ENCODE peak calls at places on chromosomes 3 and 15, in eight cellular contexts. One of them, this sample, is unnamed.

GRCh38 chr15:51269496-51269895 is 68.9 kb downstream of the CYP19A1 start:
- DNase-seq in osteoblast: no peak
- DNase-seq in CD8-positive, alpha-beta T cell: no peak
- DNase-seq in AG08395: no peak
- DNase-seq in GM04504: no peak
- DNase-seq in fibroblast of villous mesenchyme: no peak
- DNase-seq in stimulated activated CD8-positive, alpha-beta memory T cell treated with anti-CD3 and anti-CD28 coated beads, Interleukin-4, amount 100 ng/mL, for 24 hours: no peak
- DNase-seq in HL-60: no peak
- DNase-seq in this sample: no peak

GRCh38 chr3:151774910-151775309 is 39.0 kb upstream of the AADAC start:
- DNase-seq in fibroblast of villous mesenchyme: no peak
- DNase-seq in AG08395: no peak
- DNase-seq in stimulated activated CD8-positive, alpha-beta memory T cell treated with anti-CD3 and anti-CD28 coated beads, Interleukin-4, amount 100 ng/mL, for 24 hours: no peak
- DNase-seq in HL-60: no peak
- DNase-seq in CD8-positive, alpha-beta T cell: no peak
- DNase-seq in GM04504: no peak
- DNase-seq in osteoblast: no peak
- DNase-seq in this sample: no peak

GRCh38 chr3:11254876-11255275 is 17.3 kb upstream of the ATG7 start:
- DNase-seq in fibroblast of villous mesenchyme: no peak
- DNase-seq in GM04504: no peak
- DNase-seq in stimulated activated CD8-positive, alpha-beta memory T cell treated with anti-CD3 and anti-CD28 coated beads, Interleukin-4, amount 100 ng/mL, for 24 hours: no peak
- DNase-seq in HL-60: no peak
- DNase-seq in osteoblast: no peak
- DNase-seq in CD8-positive, alpha-beta T cell: no peak
- DNase-seq in AG08395: no peak
- DNase-seq in this sample: no peak

GRCh38 chr15:87609474-87609873 is 647.1 kb downstream of the NTRK3 start:
- DNase-seq in stimulated activated CD8-positive, alpha-beta memory T cell treated with anti-CD3 and anti-CD28 coated beads, Interleukin-4, amount 100 ng/mL, for 24 hours: no peak
- DNase-seq in HL-60: no peak
- DNase-seq in AG08395: peak; percentile 90
- DNase-seq in CD8-positive, alpha-beta T cell: no peak
- DNase-seq in GM04504: peak; percentile 84
- DNase-seq in osteoblast: peak; percentile 84
- DNase-seq in fibroblast of villous mesenchyme: peak; percentile 96
- DNase-seq in this sample: no peak

GRCh38 chr3:55896155-55896554 is 409.0 kb upstream of the WNT5A start:
- DNase-seq in AG08395: no peak
- DNase-seq in CD8-positive, alpha-beta T cell: no peak
- DNase-seq in fibroblast of villous mesenchyme: no peak
- DNase-seq in stimulated activated CD8-positive, alpha-beta memory T cell treated with anti-CD3 and anti-CD28 coated beads, Interleukin-4, amount 100 ng/mL, for 24 hours: no peak
- DNase-seq in osteoblast: no peak
- DNase-seq in GM04504: no peak
- DNase-seq in HL-60: no peak
- DNase-seq in this sample: no peak

GRCh38 chr3:69203631-69204314 is 81.4 kb upstream of the LMOD3 start:
- DNase-seq in AG08395: no peak
- DNase-seq in stimulated activated CD8-positive, alpha-beta memory T cell treated with anti-CD3 and anti-CD28 coated beads, Interleukin-4, amount 100 ng/mL, for 24 hours: no peak
- DNase-seq in CD8-positive, alpha-beta T cell: no peak
- DNase-seq in fibroblast of villous mesenchyme: no peak
- DNase-seq in GM04504: no peak
- DNase-seq in osteoblast: no peak
- DNase-seq in HL-60: no peak
- DNase-seq in this sample: no peak

GRCh38 chr3:64073362-64073761 is 50.1 kb upstream of the PSMD6 start:
- DNase-seq in stimulated activated CD8-positive, alpha-beta memory T cell treated with anti-CD3 and anti-CD28 coated beads, Interleukin-4, amount 100 ng/mL, for 24 hours: no peak
- DNase-seq in HL-60: no peak
- DNase-seq in fibroblast of villous mesenchyme: peak; percentile 79
- DNase-seq in CD8-positive, alpha-beta T cell: no peak
- DNase-seq in GM04504: no peak
- DNase-seq in osteoblast: no peak
- DNase-seq in AG08395: no peak
- DNase-seq in this sample: no peak

GRCh38 chr15:60673918-60674558 is 195.1 kb upstream of the ICE2 start:
- DNase-seq in GM04504: peak; percentile 91
- DNase-seq in HL-60: peak; percentile 1
- DNase-seq in stimulated activated CD8-positive, alpha-beta memory T cell treated with anti-CD3 and anti-CD28 coated beads, Interleukin-4, amount 100 ng/mL, for 24 hours: peak; percentile 31
- DNase-seq in fibroblast of villous mesenchyme: peak; percentile 86
- DNase-seq in CD8-positive, alpha-beta T cell: no peak
- DNase-seq in osteoblast: peak; percentile 32
- DNase-seq in AG08395: peak; percentile 92
- DNase-seq in this sample: peak; percentile 72

GRCh38 chr3:185930393-185931107 is 7.3 kb downstream of the TRA2B start:
- DNase-seq in stimulated activated CD8-positive, alpha-beta memory T cell treated with anti-CD3 and anti-CD28 coated beads, Interleukin-4, amount 100 ng/mL, for 24 hours: no peak
- DNase-seq in HL-60: no peak
- DNase-seq in AG08395: no peak
- DNase-seq in CD8-positive, alpha-beta T cell: no peak
- DNase-seq in fibroblast of villous mesenchyme: no peak
- DNase-seq in osteoblast: no peak
- DNase-seq in GM04504: no peak
- DNase-seq in this sample: no peak

GRCh38 chr3:46565607-46566039 is 479 bp downstream of the LRRC2 start:
- DNase-seq in fibroblast of villous mesenchyme: no peak
- DNase-seq in HL-60: no peak
- DNase-seq in GM04504: no peak
- DNase-seq in stimulated activated CD8-positive, alpha-beta memory T cell treated with anti-CD3 and anti-CD28 coated beads, Interleukin-4, amount 100 ng/mL, for 24 hours: no peak
- DNase-seq in AG08395: peak; percentile 36
- DNase-seq in osteoblast: peak; percentile 69
- DNase-seq in CD8-positive, alpha-beta T cell: no peak
- DNase-seq in this sample: no peak

GRCh38 chr3:129892857-129893615 is 475 bp downstream of the TMCC1 start:
- DNase-seq in CD8-positive, alpha-beta T cell: peak; percentile 51
- DNase-seq in GM04504: peak; percentile 18
- DNase-seq in HL-60: no peak
- DNase-seq in AG08395: peak; percentile 4
- DNase-seq in osteoblast: peak; percentile 81
- DNase-seq in stimulated activated CD8-positive, alpha-beta memory T cell treated with anti-CD3 and anti-CD28 coated beads, Interleukin-4, amount 100 ng/mL, for 24 hours: peak; percentile 67
- DNase-seq in fibroblast of villous mesenchyme: no peak
- DNase-seq in this sample: peak; percentile 85

GRCh38 chr15:27868828-27869404 is 230.2 kb downstream of the OCA2 start:
- DNase-seq in fibroblast of villous mesenchyme: no peak
- DNase-seq in GM04504: no peak
- DNase-seq in HL-60: no peak
- DNase-seq in AG08395: no peak
- DNase-seq in osteoblast: no peak
- DNase-seq in stimulated activated CD8-positive, alpha-beta memory T cell treated with anti-CD3 and anti-CD28 coated beads, Interleukin-4, amount 100 ng/mL, for 24 hours: no peak
- DNase-seq in CD8-positive, alpha-beta T cell: no peak
- DNase-seq in this sample: no peak

GRCh38 chr3:69115731-69116130 is 6.7 kb downstream of the LMOD3 start:
- DNase-seq in AG08395: no peak
- DNase-seq in stimulated activated CD8-positive, alpha-beta memory T cell treated with anti-CD3 and anti-CD28 coated beads, Interleukin-4, amount 100 ng/mL, for 24 hours: no peak
- DNase-seq in CD8-positive, alpha-beta T cell: no peak
- DNase-seq in fibroblast of villous mesenchyme: no peak
- DNase-seq in osteoblast: peak; percentile 45
- DNase-seq in GM04504: no peak
- DNase-seq in HL-60: no peak
- DNase-seq in this sample: no peak

GRCh38 chr3:109050591-109051167 is 67.3 kb downstream of the MORC1 start:
- DNase-seq in CD8-positive, alpha-beta T cell: no peak
- DNase-seq in stimulated activated CD8-positive, alpha-beta memory T cell treated with anti-CD3 and anti-CD28 coated beads, Interleukin-4, amount 100 ng/mL, for 24 hours: no peak
- DNase-seq in GM04504: no peak
- DNase-seq in osteoblast: peak; percentile 56
- DNase-seq in HL-60: no peak
- DNase-seq in AG08395: no peak
- DNase-seq in fibroblast of villous mesenchyme: peak; percentile 5
- DNase-seq in this sample: peak; percentile 22

GRCh38 chr3:54819926-54820325 is 107.9 kb downstream of the LRTM1 start:
- DNase-seq in HL-60: no peak
- DNase-seq in GM04504: no peak
- DNase-seq in fibroblast of villous mesenchyme: no peak
- DNase-seq in CD8-positive, alpha-beta T cell: no peak
- DNase-seq in osteoblast: no peak
- DNase-seq in AG08395: no peak
- DNase-seq in stimulated activated CD8-positive, alpha-beta memory T cell treated with anti-CD3 and anti-CD28 coated beads, Interleukin-4, amount 100 ng/mL, for 24 hours: no peak
- DNase-seq in this sample: no peak

GRCh38 chr3:127992127-127992526 is 60.1 kb upstream of the SEC61A1 start:
- DNase-seq in HL-60: no peak
- DNase-seq in CD8-positive, alpha-beta T cell: no peak
- DNase-seq in fibroblast of villous mesenchyme: no peak
- DNase-seq in GM04504: no peak
- DNase-seq in AG08395: no peak
- DNase-seq in osteoblast: no peak
- DNase-seq in stimulated activated CD8-positive, alpha-beta memory T cell treated with anti-CD3 and anti-CD28 coated beads, Interleukin-4, amount 100 ng/mL, for 24 hours: no peak
- DNase-seq in this sample: no peak

GRCh38 chr3:180252683-180253082 is 215.9 kb upstream of the PEX5L start:
- DNase-seq in CD8-positive, alpha-beta T cell: no peak
- DNase-seq in osteoblast: no peak
- DNase-seq in HL-60: no peak
- DNase-seq in stimulated activated CD8-positive, alpha-beta memory T cell treated with anti-CD3 and anti-CD28 coated beads, Interleukin-4, amount 100 ng/mL, for 24 hours: no peak
- DNase-seq in GM04504: no peak
- DNase-seq in AG08395: no peak
- DNase-seq in fibroblast of villous mesenchyme: no peak
- DNase-seq in this sample: peak; percentile 96

GRCh38 chr15:25176991-25177954 is 222.5 kb downstream of the SNRPN start:
- DNase-seq in CD8-positive, alpha-beta T cell: no peak
- DNase-seq in AG08395: no peak
- DNase-seq in GM04504: no peak
- DNase-seq in stimulated activated CD8-positive, alpha-beta memory T cell treated with anti-CD3 and anti-CD28 coated beads, Interleukin-4, amount 100 ng/mL, for 24 hours: no peak
- DNase-seq in HL-60: no peak
- DNase-seq in fibroblast of villous mesenchyme: no peak
- DNase-seq in osteoblast: peak; percentile 73
- DNase-seq in this sample: no peak

GRCh38 chr3:36653095-36653494 is 111.3 kb downstream of the DCLK3 start:
- DNase-seq in osteoblast: no peak
- DNase-seq in CD8-positive, alpha-beta T cell: no peak
- DNase-seq in GM04504: peak; percentile 63
- DNase-seq in HL-60: no peak
- DNase-seq in AG08395: peak; percentile 27
- DNase-seq in stimulated activated CD8-positive, alpha-beta memory T cell treated with anti-CD3 and anti-CD28 coated beads, Interleukin-4, amount 100 ng/mL, for 24 hours: no peak
- DNase-seq in fibroblast of villous mesenchyme: peak; percentile 57
- DNase-seq in this sample: no peak

GRCh38 chr15:63999177-63999576 is 47.1 kb downstream of the DAPK2 start:
- DNase-seq in stimulated activated CD8-positive, alpha-beta memory T cell treated with anti-CD3 and anti-CD28 coated beads, Interleukin-4, amount 100 ng/mL, for 24 hours: no peak
- DNase-seq in fibroblast of villous mesenchyme: peak; percentile 29
- DNase-seq in GM04504: no peak
- DNase-seq in osteoblast: peak; percentile 11
- DNase-seq in CD8-positive, alpha-beta T cell: no peak
- DNase-seq in AG08395: peak; percentile 37
- DNase-seq in HL-60: no peak
- DNase-seq in this sample: no peak

GRCh38 chr3:9468460-9468859 is 71.0 kb downstream of the SETD5 start:
- DNase-seq in AG08395: no peak
- DNase-seq in stimulated activated CD8-positive, alpha-beta memory T cell treated with anti-CD3 and anti-CD28 coated beads, Interleukin-4, amount 100 ng/mL, for 24 hours: no peak
- DNase-seq in HL-60: no peak
- DNase-seq in osteoblast: no peak
- DNase-seq in GM04504: no peak
- DNase-seq in CD8-positive, alpha-beta T cell: no peak
- DNase-seq in fibroblast of villous mesenchyme: peak; percentile 11
- DNase-seq in this sample: no peak

GRCh38 chr3:107240183-107241091 is 136.8 kb upstream of the CCDC54 start:
- DNase-seq in fibroblast of villous mesenchyme: peak; percentile 82
- DNase-seq in CD8-positive, alpha-beta T cell: peak; percentile 46
- DNase-seq in HL-60: peak; percentile 37
- DNase-seq in stimulated activated CD8-positive, alpha-beta memory T cell treated with anti-CD3 and anti-CD28 coated beads, Interleukin-4, amount 100 ng/mL, for 24 hours: peak; percentile 62
- DNase-seq in osteoblast: peak; percentile 95
- DNase-seq in GM04504: peak; percentile 59
- DNase-seq in AG08395: peak; percentile 95
- DNase-seq in this sample: peak; percentile 67

GRCh38 chr3:81393251-81393650 is 368.2 kb downstream of the GBE1 start:
- DNase-seq in CD8-positive, alpha-beta T cell: no peak
- DNase-seq in osteoblast: no peak
- DNase-seq in GM04504: no peak
- DNase-seq in fibroblast of villous mesenchyme: no peak
- DNase-seq in AG08395: no peak
- DNase-seq in HL-60: no peak
- DNase-seq in stimulated activated CD8-positive, alpha-beta memory T cell treated with anti-CD3 and anti-CD28 coated beads, Interleukin-4, amount 100 ng/mL, for 24 hours: no peak
- DNase-seq in this sample: no peak

GRCh38 chr15:25787855-25788521 is 75.1 kb downstream of the ATP10A start:
- DNase-seq in fibroblast of villous mesenchyme: peak; percentile 9
- DNase-seq in GM04504: no peak
- DNase-seq in AG08395: peak; percentile 64
- DNase-seq in osteoblast: peak; percentile 84
- DNase-seq in HL-60: no peak
- DNase-seq in stimulated activated CD8-positive, alpha-beta memory T cell treated with anti-CD3 and anti-CD28 coated beads, Interleukin-4, amount 100 ng/mL, for 24 hours: no peak
- DNase-seq in CD8-positive, alpha-beta T cell: no peak
- DNase-seq in this sample: no peak

GRCh38 chr3:18085429-18085828 is 339.7 kb downstream of the SATB1 start:
- DNase-seq in fibroblast of villous mesenchyme: no peak
- DNase-seq in GM04504: no peak
- DNase-seq in CD8-positive, alpha-beta T cell: no peak
- DNase-seq in osteoblast: no peak
- DNase-seq in stimulated activated CD8-positive, alpha-beta memory T cell treated with anti-CD3 and anti-CD28 coated beads, Interleukin-4, amount 100 ng/mL, for 24 hours: no peak
- DNase-seq in HL-60: no peak
- DNase-seq in AG08395: no peak
- DNase-seq in this sample: no peak

GRCh38 chr3:39638286-39638685 is 170.8 kb downstream of the MOBP start:
- DNase-seq in AG08395: no peak
- DNase-seq in osteoblast: no peak
- DNase-seq in CD8-positive, alpha-beta T cell: no peak
- DNase-seq in HL-60: no peak
- DNase-seq in fibroblast of villous mesenchyme: no peak
- DNase-seq in GM04504: no peak
- DNase-seq in stimulated activated CD8-positive, alpha-beta memory T cell treated with anti-CD3 and anti-CD28 coated beads, Interleukin-4, amount 100 ng/mL, for 24 hours: no peak
- DNase-seq in this sample: no peak

GRCh38 chr3:60775956-60776355 is 475.3 kb downstream of the FHIT start:
- DNase-seq in osteoblast: no peak
- DNase-seq in CD8-positive, alpha-beta T cell: no peak
- DNase-seq in AG08395: no peak
- DNase-seq in HL-60: no peak
- DNase-seq in fibroblast of villous mesenchyme: peak; percentile 16
- DNase-seq in stimulated activated CD8-positive, alpha-beta memory T cell treated with anti-CD3 and anti-CD28 coated beads, Interleukin-4, amount 100 ng/mL, for 24 hours: no peak
- DNase-seq in GM04504: no peak
- DNase-seq in this sample: no peak

GRCh38 chr3:37481986-37482385 is 307.6 kb upstream of the LRRFIP2 start:
- DNase-seq in fibroblast of villous mesenchyme: no peak
- DNase-seq in stimulated activated CD8-positive, alpha-beta memory T cell treated with anti-CD3 and anti-CD28 coated beads, Interleukin-4, amount 100 ng/mL, for 24 hours: no peak
- DNase-seq in AG08395: no peak
- DNase-seq in CD8-positive, alpha-beta T cell: no peak
- DNase-seq in HL-60: no peak
- DNase-seq in osteoblast: no peak
- DNase-seq in GM04504: no peak
- DNase-seq in this sample: no peak

This sample was measured in NCI-H1105 treated with DMSO at 0.1 percent for 48 hours.